ENCODE peak calls at places on chromosome 14, in five cellular contexts. D, T, Z, N and A are unnamed samples. For H3K36me3 and H3K4me1, the result is how much of the 10 kb centered on the place peaks cover.

GRCh38 chr14:105492051-105492965 is 1.3 kb downstream of the TEDC1 start:
- DNase-seq in D (no peak), T (peak), Z (no peak), N (no peak), A (peak)

GRCh38 chr14:49405291-49405690 is 180.9 kb downstream of the RPS29 start:
- DNase-seq in D (no peak), T (no peak), Z (no peak), N (no peak), A (no peak)

GRCh38 chr14:24411468-24412454 is 13.0 kb downstream of the NYNRIN start:
- DNase-seq in D (peak), T (no peak), Z (no peak), N (peak), A (no peak)

GRCh38 chr14:101808894-101809670 is 47.6 kb downstream of the PPP2R5C start:
- DNase-seq in D (no peak), T (no peak), Z (no peak), N (no peak), A (no peak)

GRCh38 chr14:76390621-76391020 is 14.7 kb downstream of the ESRRB start:
- DNase-seq in D (no peak), T (no peak), Z (no peak), N (no peak), A (no peak)

GRCh38 chr14:97353102-97353501 is 555.9 kb downstream of the VRK1 start:
- DNase-seq in D (no peak), T (no peak), Z (no peak), N (no peak), A (no peak)

GRCh38 chr14:33457021-33457420 is 493.9 kb downstream of the EGLN3 start:
- DNase-seq in D (no peak), T (no peak), Z (no peak), N (no peak), A (no peak)

GRCh38 chr14:101828038-101828437 is 66.5 kb downstream of the PPP2R5C start:
- DNase-seq in D (no peak), T (no peak), Z (no peak), N (no peak), A (no peak)

GRCh38 chr14:89533136-89533535 is 116.1 kb upstream of the FOXN3 start:
- DNase-seq in D (no peak), T (no peak), Z (no peak), N (no peak), A (no peak)

GRCh38 chr14:77153802-77154201 is 12.2 kb upstream of the ZDHHC22 start:
- DNase-seq in D (no peak), T (no peak), Z (no peak), N (no peak), A (no peak)

GRCh38 chr14:71143391-71144290 is 236.4 kb downstream of the PCNX1 start:
- DNase-seq in D (no peak), T (no peak), Z (no peak), N (peak), A (no peak)

GRCh38 chr14:79493081-79493652 is 718.1 kb downstream of the DIO2 start:
- DNase-seq in D (no peak), T (no peak), Z (no peak), N (no peak), A (no peak)

GRCh38 chr14:71856199-71856919 is 75.9 kb upstream of the RGS6 start:
- DNase-seq in D (no peak), T (no peak), Z (no peak), N (no peak), A (no peak)

GRCh38 chr14:29671034-29671433 is 256.6 kb downstream of the PRKD1 start:
- DNase-seq in D (no peak), T (no peak), Z (no peak), N (no peak), A (no peak)

GRCh38 chr14:96424104-96424989 is 32.4 kb downstream of the AK7 start:
- DNase-seq in D (peak), T (peak), Z (no peak), N (peak), A (peak)

DNA sequence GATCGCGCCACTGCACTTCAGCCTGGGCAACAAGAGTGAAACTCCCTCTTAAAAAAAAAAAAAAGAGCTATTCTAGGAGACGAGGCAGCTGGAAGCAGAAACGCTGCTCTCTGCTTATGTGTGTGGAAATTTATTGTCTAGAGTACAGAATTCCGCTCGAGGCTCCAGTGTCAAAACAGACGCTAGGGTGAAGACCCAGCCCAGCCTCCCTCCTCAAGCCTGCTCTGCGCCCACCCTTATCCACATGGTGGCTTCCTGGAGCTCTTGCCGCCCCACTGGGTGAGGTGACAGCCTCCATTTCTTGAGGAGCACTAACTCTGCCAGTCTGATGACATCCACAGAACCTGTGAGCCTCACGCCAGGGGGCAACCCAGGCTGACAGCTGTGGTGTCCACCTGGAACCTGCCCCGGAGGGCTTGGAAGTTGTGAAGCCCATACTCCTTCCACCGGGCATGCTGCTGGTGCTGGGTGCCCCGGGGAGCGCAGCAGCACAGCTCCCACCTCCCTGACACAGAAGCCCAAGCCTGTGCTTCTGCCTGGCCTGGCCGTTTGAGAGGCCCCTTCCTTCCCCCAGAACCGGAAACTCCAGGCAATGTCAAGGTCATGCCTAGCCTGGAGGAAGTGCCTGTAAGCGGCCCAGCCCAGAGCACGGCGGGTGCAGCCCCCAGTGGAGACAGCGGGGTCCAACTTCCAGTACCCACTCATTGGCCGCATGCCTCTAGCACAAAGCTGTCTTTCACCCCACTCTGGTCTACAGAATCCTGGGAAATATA is 49.4 kb upstream of the DLK1 start:
- DNase-seq in D (no peak), T (no peak), Z (no peak), N (no peak), A (no peak)
- H3K27ac ChIP-seq in D (peak), T (peak), Z (peak), N (no peak), A (no peak)

GRCh38 chr14:69235708-69236107 is 24.2 kb upstream of the GALNT16 start:
- DNase-seq in D (no peak), T (no peak), Z (no peak), N (no peak), A (no peak)
- H3K36me3 ChIP-seq in D (half or more), T (half or more), Z (under half), N (under half), A (half or more)

GRCh38 chr14:94753067-94753466 is 16.8 kb downstream of the GSC start:
- DNase-seq in D (no peak), T (no peak), Z (no peak), N (no peak), A (no peak)

GRCh38 chr14:94754391-94754942 is 15.4 kb downstream of the GSC start:
- DNase-seq in D (no peak), T (no peak), Z (no peak), N (no peak), A (no peak)

GRCh38 chr14:94751956-94752355 is 18.0 kb downstream of the GSC start:
- DNase-seq in D (no peak), T (no peak), Z (no peak), N (no peak), A (no peak)

GRCh38 chr14:94752575-94752974 is 17.3 kb downstream of the GSC start:
- DNase-seq in D (no peak), T (no peak), Z (no peak), N (no peak), A (no peak)

GRCh38 chr14:94756310-94756709 is 13.6 kb downstream of the GSC start:
- DNase-seq in D (no peak), T (no peak), Z (no peak), N (no peak), A (no peak)
- H3K4me1 ChIP-seq in D (under half), T (under half), Z (under half), N (under half), A (under half)

DNA sequence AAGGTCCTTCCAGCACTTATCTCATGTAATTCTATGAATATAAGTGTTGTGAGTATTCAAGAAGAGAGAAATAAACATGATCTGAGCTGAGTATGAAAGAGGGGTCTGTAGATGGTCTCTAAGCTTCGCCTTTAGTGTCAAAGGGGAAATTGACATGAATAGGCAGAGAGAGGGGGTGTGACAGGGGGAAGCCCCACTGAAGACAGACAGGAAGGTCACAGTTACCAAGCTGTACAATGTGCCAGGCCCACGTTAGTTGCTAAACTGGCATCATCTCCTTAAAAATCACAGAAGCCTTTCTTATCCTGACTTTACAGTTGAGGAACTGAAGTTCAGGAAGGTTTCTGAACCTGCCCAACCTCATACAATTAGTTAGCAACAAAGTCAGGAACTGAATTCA is 7.6 kb downstream of the ARHGEF40 start:
- DNase-seq in D (no peak), T (no peak), Z (no peak), N (no peak), A (no peak)
- H3K27ac ChIP-seq in D (no peak), T (no peak), Z (no peak), N (no peak), A (no peak)

DNA sequence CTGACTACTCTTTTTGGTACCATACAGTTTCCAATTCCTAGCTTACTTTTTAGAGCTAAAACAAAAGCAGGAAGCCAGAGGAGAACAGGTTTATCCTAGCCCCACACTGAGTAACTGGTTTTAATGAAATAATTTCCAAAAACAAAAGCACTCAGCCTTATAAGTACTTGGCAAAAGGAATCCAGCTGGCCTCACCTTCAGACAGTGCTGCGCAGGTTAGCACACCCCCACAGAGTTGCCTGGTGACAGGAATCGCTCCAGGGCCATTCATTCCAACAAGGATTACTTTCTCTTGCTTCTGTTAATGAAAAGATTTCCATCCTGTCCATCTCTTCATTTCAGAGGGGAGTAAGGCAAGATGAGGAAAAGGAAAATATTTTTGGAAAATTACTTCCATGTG is 84.6 kb downstream of the SCFD1 start:
- DNase-seq in D (no peak), T (no peak), Z (no peak), N (no peak), A (no peak)
- H3K36me3 ChIP-seq in D (half or more), T (half or more), Z (under half), N (under half), A (under half)

GRCh38 chr14:20626274-20626673 is 15.2 kb downstream of the OR6S1 start:
- DNase-seq in D (no peak), T (no peak), Z (no peak), N (no peak), A (no peak)
- H3K4me1 ChIP-seq in D (half or more), T (under half), Z (under half), N (under half), A (under half)

GRCh38 chr14:99459491-99460100 is 21.1 kb downstream of the SETD3 start:
- DNase-seq in D (no peak), T (no peak), Z (no peak), N (no peak), A (no peak)
- H3K27ac ChIP-seq in D (no peak), T (no peak), Z (no peak), N (no peak), A (no peak)